ENCODE peak calls at places on chromosomes 2 and 18, in ten cellular contexts. One of them, this sample, is unnamed.

GRCh38 chr2:85132834-85133637 is at the start of gene TCF7L1:
- DNase-seq in SK-N-SH: peak; percentile 93
- DNase-seq in hippocampal formation: peak; percentile 55
- DNase-seq in GM04503: peak; percentile 37
- DNase-seq in hepatic stellate cell: peak; percentile 95
- DNase-seq in BJ: peak; percentile 35
- DNase-seq in HTR-8/SVneo: peak; percentile 94
- DNase-seq in GM12865: peak; percentile 27
- DNase-seq in upper lobe of right lung: peak; percentile 92
- DNase-seq in M059J: peak; percentile 56
- DNase-seq in this sample: peak; percentile 83

GRCh38 chr2:37827911-37828411 is 97.1 kb upstream of the RMDN2 start:
- DNase-seq in SK-N-SH: no peak
- DNase-seq in hippocampal formation: no peak
- DNase-seq in GM04503: peak; percentile 92
- DNase-seq in hepatic stellate cell: peak; percentile 46
- DNase-seq in BJ: no peak
- DNase-seq in HTR-8/SVneo: peak; percentile 64
- DNase-seq in GM12865: no peak
- DNase-seq in upper lobe of right lung: no peak
- DNase-seq in M059J: peak; percentile 86
- DNase-seq in this sample: no peak

GRCh38 chr2:27442981-27443323 is 771 bp downstream of the KRTCAP3 start:
- DNase-seq in SK-N-SH: no peak
- DNase-seq in hippocampal formation: no peak
- DNase-seq in GM04503: no peak
- DNase-seq in hepatic stellate cell: no peak
- DNase-seq in BJ: no peak
- DNase-seq in HTR-8/SVneo: no peak
- DNase-seq in GM12865: no peak
- DNase-seq in upper lobe of right lung: no peak
- DNase-seq in M059J: no peak
- DNase-seq in this sample: no peak

GRCh38 chr2:80610108-80610507 is 305.6 kb upstream of the LRRTM1 start:
- DNase-seq in SK-N-SH: no peak
- DNase-seq in hippocampal formation: no peak
- DNase-seq in GM04503: no peak
- DNase-seq in hepatic stellate cell: no peak
- DNase-seq in BJ: no peak
- DNase-seq in HTR-8/SVneo: no peak
- DNase-seq in GM12865: no peak
- DNase-seq in upper lobe of right lung: no peak
- DNase-seq in M059J: no peak
- DNase-seq in this sample: no peak

GRCh38 chr18:5490753-5491240 is 53.0 kb downstream of the EPB41L3 start:
- DNase-seq in SK-N-SH: no peak
- DNase-seq in hippocampal formation: no peak
- DNase-seq in GM04503: no peak
- DNase-seq in hepatic stellate cell: no peak
- DNase-seq in BJ: no peak
- DNase-seq in HTR-8/SVneo: no peak
- DNase-seq in GM12865: no peak
- DNase-seq in upper lobe of right lung: no peak
- DNase-seq in M059J: no peak
- DNase-seq in this sample: no peak

GRCh38 chr2:38483773-38484501 is 106.9 kb upstream of the ATL2 start:
- DNase-seq in SK-N-SH: no peak
- DNase-seq in hippocampal formation: no peak
- DNase-seq in GM04503: no peak
- DNase-seq in hepatic stellate cell: no peak
- DNase-seq in BJ: no peak
- DNase-seq in HTR-8/SVneo: no peak
- DNase-seq in GM12865: no peak
- DNase-seq in upper lobe of right lung: no peak
- DNase-seq in M059J: no peak
- DNase-seq in this sample: no peak

GRCh38 chr2:28628987-28629386 is 122.6 kb upstream of the PPP1CB start:
- DNase-seq in SK-N-SH: no peak
- DNase-seq in hippocampal formation: no peak
- DNase-seq in GM04503: no peak
- DNase-seq in hepatic stellate cell: no peak
- DNase-seq in BJ: no peak
- DNase-seq in HTR-8/SVneo: no peak
- DNase-seq in GM12865: no peak
- DNase-seq in upper lobe of right lung: peak; percentile 37
- DNase-seq in M059J: no peak
- DNase-seq in this sample: no peak

GRCh38 chr18:78510636-78511035 is 469.0 kb upstream of the SALL3 start:
- DNase-seq in SK-N-SH: no peak
- DNase-seq in hippocampal formation: no peak
- DNase-seq in GM04503: no peak
- DNase-seq in hepatic stellate cell: no peak
- DNase-seq in BJ: no peak
- DNase-seq in HTR-8/SVneo: no peak
- DNase-seq in GM12865: no peak
- DNase-seq in upper lobe of right lung: no peak
- DNase-seq in M059J: no peak
- DNase-seq in this sample: no peak

GRCh38 chr2:97660044-97660774 is 3.6 kb downstream of the ACTR1B start:
- DNase-seq in SK-N-SH: no peak
- DNase-seq in hippocampal formation: no peak
- DNase-seq in GM04503: no peak
- DNase-seq in hepatic stellate cell: no peak
- DNase-seq in BJ: no peak
- DNase-seq in HTR-8/SVneo: no peak
- DNase-seq in GM12865: no peak
- DNase-seq in upper lobe of right lung: no peak
- DNase-seq in M059J: no peak
- DNase-seq in this sample: no peak

GRCh38 chr2:219596954-219597551 is 604 bp upstream of the STK11IP start:
- DNase-seq in SK-N-SH: peak; percentile 51
- DNase-seq in hippocampal formation: no peak
- DNase-seq in GM04503: no peak
- DNase-seq in hepatic stellate cell: peak; percentile 29
- DNase-seq in BJ: no peak
- DNase-seq in HTR-8/SVneo: no peak
- DNase-seq in GM12865: no peak
- DNase-seq in upper lobe of right lung: no peak
- DNase-seq in M059J: peak; percentile 30
- DNase-seq in this sample: no peak

GRCh38 chr2:196383799-196384198 is 212.4 kb upstream of the STK17B start:
- DNase-seq in SK-N-SH: no peak
- DNase-seq in hippocampal formation: no peak
- DNase-seq in GM04503: no peak
- DNase-seq in hepatic stellate cell: no peak
- DNase-seq in BJ: no peak
- DNase-seq in HTR-8/SVneo: no peak
- DNase-seq in GM12865: no peak
- DNase-seq in upper lobe of right lung: no peak
- DNase-seq in M059J: peak; percentile 35
- DNase-seq in this sample: no peak

GRCh38 chr2:168697668-168698121 is 104.7 kb upstream of the NOSTRIN start:
- DNase-seq in SK-N-SH: no peak
- DNase-seq in hippocampal formation: no peak
- DNase-seq in GM04503: no peak
- DNase-seq in hepatic stellate cell: no peak
- DNase-seq in BJ: no peak
- DNase-seq in HTR-8/SVneo: no peak
- DNase-seq in GM12865: no peak
- DNase-seq in upper lobe of right lung: no peak
- DNase-seq in M059J: peak; percentile 51
- DNase-seq in this sample: no peak

GRCh38 chr18:50769463-50769862 is 50.4 kb downstream of the MRO start:
- DNase-seq in SK-N-SH: no peak
- DNase-seq in hippocampal formation: no peak
- DNase-seq in GM04503: no peak
- DNase-seq in hepatic stellate cell: no peak
- DNase-seq in BJ: no peak
- DNase-seq in HTR-8/SVneo: no peak
- DNase-seq in GM12865: no peak
- DNase-seq in upper lobe of right lung: no peak
- DNase-seq in M059J: no peak
- DNase-seq in this sample: no peak

GRCh38 chr2:197030090-197030489 is 103.6 kb upstream of the PGAP1 start:
- DNase-seq in SK-N-SH: no peak
- DNase-seq in hippocampal formation: no peak
- DNase-seq in GM04503: no peak
- DNase-seq in hepatic stellate cell: no peak
- DNase-seq in BJ: no peak
- DNase-seq in HTR-8/SVneo: no peak
- DNase-seq in GM12865: no peak
- DNase-seq in upper lobe of right lung: no peak
- DNase-seq in M059J: no peak
- DNase-seq in this sample: no peak

GRCh38 chr2:31011565-31011964 is 126.7 kb downstream of the GALNT14 start:
- DNase-seq in SK-N-SH: no peak
- DNase-seq in hippocampal formation: no peak
- DNase-seq in GM04503: no peak
- DNase-seq in hepatic stellate cell: no peak
- DNase-seq in BJ: no peak
- DNase-seq in HTR-8/SVneo: no peak
- DNase-seq in GM12865: no peak
- DNase-seq in upper lobe of right lung: no peak
- DNase-seq in M059J: no peak
- DNase-seq in this sample: no peak

GRCh38 chr2:88590998-88591613 is 36.2 kb downstream of the EIF2AK3 start:
- DNase-seq in SK-N-SH: peak; percentile 47
- DNase-seq in hippocampal formation: peak; percentile 5
- DNase-seq in GM04503: no peak
- DNase-seq in hepatic stellate cell: peak; percentile 40
- DNase-seq in BJ: no peak
- DNase-seq in HTR-8/SVneo: peak; percentile 67
- DNase-seq in GM12865: peak; percentile 83
- DNase-seq in upper lobe of right lung: no peak
- DNase-seq in M059J: peak; percentile 69
- DNase-seq in this sample: peak; percentile 16

GRCh38 chr2:42908538-42909200 is 116.3 kb upstream of the HAAO start:
- DNase-seq in SK-N-SH: no peak
- DNase-seq in hippocampal formation: no peak
- DNase-seq in GM04503: no peak
- DNase-seq in hepatic stellate cell: no peak
- DNase-seq in BJ: no peak
- DNase-seq in HTR-8/SVneo: no peak
- DNase-seq in GM12865: no peak
- DNase-seq in upper lobe of right lung: no peak
- DNase-seq in M059J: no peak
- DNase-seq in this sample: no peak

GRCh38 chr2:173659522-173659921 is 304.9 kb downstream of the CDCA7 start:
- DNase-seq in SK-N-SH: no peak
- DNase-seq in hippocampal formation: no peak
- DNase-seq in GM04503: no peak
- DNase-seq in hepatic stellate cell: no peak
- DNase-seq in BJ: no peak
- DNase-seq in HTR-8/SVneo: no peak
- DNase-seq in GM12865: no peak
- DNase-seq in upper lobe of right lung: no peak
- DNase-seq in M059J: no peak
- DNase-seq in this sample: no peak

GRCh38 chr2:106085441-106085911 is 108.6 kb downstream of the UXS1 start:
- DNase-seq in SK-N-SH: no peak
- DNase-seq in hippocampal formation: no peak
- DNase-seq in GM04503: no peak
- DNase-seq in hepatic stellate cell: peak; percentile 54
- DNase-seq in BJ: peak; percentile 9
- DNase-seq in HTR-8/SVneo: no peak
- DNase-seq in GM12865: peak; percentile 67
- DNase-seq in upper lobe of right lung: no peak
- DNase-seq in M059J: peak; percentile 15
- DNase-seq in this sample: no peak

GRCh38 chr18:8167673-8168072 is 441.6 kb upstream of the RAB12 start:
- DNase-seq in SK-N-SH: no peak
- DNase-seq in hippocampal formation: no peak
- DNase-seq in GM04503: no peak
- DNase-seq in hepatic stellate cell: no peak
- DNase-seq in BJ: no peak
- DNase-seq in HTR-8/SVneo: no peak
- DNase-seq in GM12865: no peak
- DNase-seq in upper lobe of right lung: no peak
- DNase-seq in M059J: no peak
- DNase-seq in this sample: no peak